ENCODE peak calls at places on chromosomes 12 and 14, in five cellular contexts. V is fibroblast of the aortic adventitia, F is AG20443, Z is EL, U is cardiac fibroblast. B is an unnamed sample.

GRCh38 chr14:72824051-72824450 is 69.8 kb downstream of the DPF3 start:
- DNase-seq in V (no peak), F (no peak), Z (peak; percentile 49), U (no peak), B (no peak)

GRCh38 chr12:100265732-100266131 is 1.1 kb downstream of the DEPDC4 start:
- DNase-seq in V (no peak), F (no peak), Z (no peak), U (no peak), B (no peak)

GRCh38 chr14:21063479-21063878 is 5.9 kb downstream of the RNASE8 start:
- DNase-seq in V (peak; percentile 82), F (peak; percentile 75), Z (peak; percentile 92), U (peak; percentile 90), B (no peak)

GRCh38 chr12:76284816-76285750 is 63.1 kb downstream of the BBS10 start:
- DNase-seq in V (peak; percentile 52), F (peak; percentile 51), Z (peak; percentile 80), U (peak; percentile 37), B (no peak)

GRCh38 chr12:93203361-93203760 is 174.4 kb upstream of the NUDT4 start:
- DNase-seq in V (peak; percentile 56), F (no peak), Z (no peak), U (no peak), B (no peak)

GRCh38 chr14:88078525-88078924 is 73.6 kb downstream of the GPR65 start:
- DNase-seq in V (no peak), F (no peak), Z (no peak), U (no peak), B (no peak)

GRCh38 chr12:91613223-91613779 is 430.7 kb upstream of the DCN start:
- DNase-seq in V (no peak), F (no peak), Z (no peak), U (no peak), B (no peak)

GRCh38 chr14:34425095-34425851 is 36.8 kb downstream of the SPTSSA start:
- DNase-seq in V (no peak), F (no peak), Z (no peak), U (no peak), B (no peak)

GRCh38 chr14:104187931-104188726 is 49.7 kb downstream of the KIF26A start:
- DNase-seq in V (no peak), F (no peak), Z (no peak), U (no peak), B (no peak)

GRCh38 chr12:125528300-125528699 is 463.1 kb downstream of the AACS start:
- DNase-seq in V (no peak), F (no peak), Z (no peak), U (no peak), B (no peak)

GRCh38 chr12:27899151-27899661 is 73.3 kb downstream of the PTHLH start:
- DNase-seq in V (peak; percentile 98), F (peak; percentile 86), Z (peak; percentile 92), U (peak; percentile 97), B (no peak)

GRCh38 chr14:37340353-37340752 is 142.6 kb downstream of the MIPOL1 start:
- DNase-seq in V (no peak), F (no peak), Z (no peak), U (no peak), B (no peak)

GRCh38 chr14:99803106-99803437 is 9.9 kb downstream of the EML1 start:
- DNase-seq in V (no peak), F (no peak), Z (no peak), U (no peak), B (no peak)

GRCh38 chr14:77372304-77372841 is 4.5 kb downstream of the TMED8 start:
- DNase-seq in V (peak; percentile 3), F (no peak), Z (peak; percentile 22), U (peak; percentile 5), B (peak; percentile 84)

GRCh38 chr12:55829967-55830600 is 697 bp upstream of the DNAJC14 start:
- DNase-seq in V (no peak), F (peak; percentile 45), Z (no peak), U (no peak), B (peak; percentile 52)

GRCh38 chr14:37145395-37145794 is 27.0 kb downstream of the SLC25A21 start:
- DNase-seq in V (no peak), F (no peak), Z (peak; percentile 55), U (no peak), B (no peak)